ENCODE peak calls at places on chromosome 14, in eight cellular contexts. One of them, this sample, is unnamed.
A peak's percentile ranks its signal among the peaks of the same experiment; 100 is the strongest.

GRCh38 chr14:41380017-41380416 is 226.7 kb upstream of the LRFN5 start:
- DNase-seq in thoracic aorta: no peak
- DNase-seq in spleen: no peak
- DNase-seq in heart right ventricle: no peak
- DNase-seq in fibroblast of lung: no peak
- DNase-seq in MM.1S: no peak
- DNase-seq in CD4-positive, CD25-positive, alpha-beta regulatory T cell: no peak
- DNase-seq in GM23248: no peak
- DNase-seq in this sample: no peak

GRCh38 chr14:92540472-92541048 is 27.0 kb downstream of the RIN3 start:
- DNase-seq in GM23248: peak; percentile 99
- DNase-seq in thoracic aorta: peak; percentile 87
- DNase-seq in CD4-positive, CD25-positive, alpha-beta regulatory T cell: no peak
- DNase-seq in MM.1S: no peak
- DNase-seq in spleen: no peak
- DNase-seq in heart right ventricle: peak; percentile 89
- DNase-seq in fibroblast of lung: peak; percentile 100
- DNase-seq in this sample: peak; percentile 93

GRCh38 chr14:28653521-28653920 is 113.1 kb upstream of the FOXG1 start:
- DNase-seq in CD4-positive, CD25-positive, alpha-beta regulatory T cell: no peak
- DNase-seq in fibroblast of lung: peak; percentile 85
- DNase-seq in MM.1S: no peak
- DNase-seq in GM23248: peak; percentile 21
- DNase-seq in thoracic aorta: no peak
- DNase-seq in heart right ventricle: no peak
- DNase-seq in spleen: no peak
- DNase-seq in this sample: no peak

GRCh38 chr14:63470877-63471565 is 72.2 kb downstream of the PPP2R5E start:
- DNase-seq in GM23248: peak; percentile 84
- DNase-seq in spleen: no peak
- DNase-seq in thoracic aorta: no peak
- DNase-seq in MM.1S: peak; percentile 65
- DNase-seq in CD4-positive, CD25-positive, alpha-beta regulatory T cell: no peak
- DNase-seq in fibroblast of lung: peak; percentile 83
- DNase-seq in heart right ventricle: no peak
- DNase-seq in this sample: no peak

GRCh38 chr14:48398675-48399282 is 723.4 kb upstream of the MDGA2 start:
- DNase-seq in MM.1S: peak; percentile 21
- DNase-seq in CD4-positive, CD25-positive, alpha-beta regulatory T cell: no peak
- DNase-seq in heart right ventricle: no peak
- DNase-seq in spleen: no peak
- DNase-seq in GM23248: peak; percentile 45
- DNase-seq in fibroblast of lung: peak; percentile 33
- DNase-seq in thoracic aorta: no peak
- DNase-seq in this sample: no peak

GRCh38 chr14:60651051-60651935 is 2.0 kb upstream of the SIX1 start:
- DNase-seq in fibroblast of lung: no peak
- DNase-seq in GM23248: no peak
- DNase-seq in thoracic aorta: no peak
- DNase-seq in MM.1S: no peak
- DNase-seq in CD4-positive, CD25-positive, alpha-beta regulatory T cell: no peak
- DNase-seq in heart right ventricle: no peak
- DNase-seq in spleen: no peak
- DNase-seq in this sample: no peak

GRCh38 chr14:102500190-102500661 is 9.3 kb downstream of the ANKRD9 start:
- DNase-seq in GM23248: peak; percentile 90
- DNase-seq in MM.1S: no peak
- DNase-seq in spleen: no peak
- DNase-seq in CD4-positive, CD25-positive, alpha-beta regulatory T cell: no peak
- DNase-seq in fibroblast of lung: peak; percentile 62
- DNase-seq in heart right ventricle: peak; percentile 72
- DNase-seq in thoracic aorta: no peak
- DNase-seq in this sample: peak; percentile 77

GRCh38 chr14:65574611-65575010 is 162.1 kb downstream of the FUT8 start:
- DNase-seq in thoracic aorta: no peak
- DNase-seq in spleen: no peak
- DNase-seq in MM.1S: no peak
- DNase-seq in fibroblast of lung: no peak
- DNase-seq in heart right ventricle: no peak
- DNase-seq in CD4-positive, CD25-positive, alpha-beta regulatory T cell: no peak
- DNase-seq in GM23248: no peak
- DNase-seq in this sample: no peak

GRCh38 chr14:25753130-25753529 is 703.2 kb upstream of the STXBP6 start:
- DNase-seq in heart right ventricle: no peak
- DNase-seq in MM.1S: peak; percentile 6
- DNase-seq in spleen: no peak
- DNase-seq in thoracic aorta: no peak
- DNase-seq in CD4-positive, CD25-positive, alpha-beta regulatory T cell: no peak
- DNase-seq in GM23248: no peak
- DNase-seq in fibroblast of lung: no peak
- DNase-seq in this sample: no peak

GRCh38 chr14:63717704-63718103 is 10.2 kb downstream of the SGPP1 start:
- DNase-seq in GM23248: peak; percentile 61
- DNase-seq in MM.1S: peak; percentile 12
- DNase-seq in spleen: no peak
- DNase-seq in thoracic aorta: no peak
- DNase-seq in CD4-positive, CD25-positive, alpha-beta regulatory T cell: no peak
- DNase-seq in heart right ventricle: no peak
- DNase-seq in fibroblast of lung: peak; percentile 32
- DNase-seq in this sample: no peak

GRCh38 chr14:84770030-84770429 is 759.9 kb upstream of the FLRT2 start:
- DNase-seq in heart right ventricle: no peak
- DNase-seq in thoracic aorta: no peak
- DNase-seq in fibroblast of lung: no peak
- DNase-seq in spleen: no peak
- DNase-seq in GM23248: no peak
- DNase-seq in MM.1S: no peak
- DNase-seq in CD4-positive, CD25-positive, alpha-beta regulatory T cell: no peak
- DNase-seq in this sample: no peak

GRCh38 chr14:35404246-35404495 is 378 bp downstream of the NFKBIA start:
- DNase-seq in fibroblast of lung: no peak
- DNase-seq in CD4-positive, CD25-positive, alpha-beta regulatory T cell: no peak
- DNase-seq in MM.1S: no peak
- DNase-seq in GM23248: no peak
- DNase-seq in spleen: no peak
- DNase-seq in heart right ventricle: no peak
- DNase-seq in thoracic aorta: no peak
- DNase-seq in this sample: no peak

GRCh38 chr14:67453575-67454300 is 34.8 kb downstream of the TMEM229B start:
- DNase-seq in CD4-positive, CD25-positive, alpha-beta regulatory T cell: no peak
- DNase-seq in spleen: no peak
- DNase-seq in thoracic aorta: no peak
- DNase-seq in fibroblast of lung: no peak
- DNase-seq in GM23248: no peak
- DNase-seq in MM.1S: no peak
- DNase-seq in heart right ventricle: no peak
- DNase-seq in this sample: no peak

GRCh38 chr14:49306152-49306751 is 279.9 kb downstream of the RPS29 start:
- DNase-seq in GM23248: peak; percentile 35
- DNase-seq in heart right ventricle: no peak
- DNase-seq in MM.1S: peak; percentile 44
- DNase-seq in fibroblast of lung: peak; percentile 2
- DNase-seq in spleen: no peak
- DNase-seq in CD4-positive, CD25-positive, alpha-beta regulatory T cell: no peak
- DNase-seq in thoracic aorta: no peak
- DNase-seq in this sample: no peak

GRCh38 chr14:63964063-63964462 is 111.3 kb downstream of the SYNE2 start:
- DNase-seq in heart right ventricle: no peak
- DNase-seq in spleen: no peak
- DNase-seq in GM23248: no peak
- DNase-seq in CD4-positive, CD25-positive, alpha-beta regulatory T cell: no peak
- DNase-seq in MM.1S: no peak
- DNase-seq in thoracic aorta: no peak
- DNase-seq in fibroblast of lung: no peak
- DNase-seq in this sample: no peak

GRCh38 chr14:23376477-23377200 is at the start of gene CMTM5:
- DNase-seq in heart right ventricle: peak; percentile 48
- DNase-seq in thoracic aorta: no peak
- DNase-seq in spleen: no peak
- DNase-seq in fibroblast of lung: no peak
- DNase-seq in MM.1S: no peak
- DNase-seq in CD4-positive, CD25-positive, alpha-beta regulatory T cell: no peak
- DNase-seq in GM23248: no peak
- DNase-seq in this sample: no peak

GRCh38 chr14:104712881-104713734 is 10.9 kb upstream of the ADSS1 start:
- DNase-seq in spleen: no peak
- DNase-seq in MM.1S: no peak
- DNase-seq in GM23248: no peak
- DNase-seq in fibroblast of lung: no peak
- DNase-seq in heart right ventricle: no peak
- DNase-seq in thoracic aorta: no peak
- DNase-seq in CD4-positive, CD25-positive, alpha-beta regulatory T cell: no peak
- DNase-seq in this sample: no peak

GRCh38 chr14:97177016-97177415 is 379.8 kb downstream of the VRK1 start:
- DNase-seq in CD4-positive, CD25-positive, alpha-beta regulatory T cell: peak; percentile 25
- DNase-seq in thoracic aorta: no peak
- DNase-seq in spleen: no peak
- DNase-seq in GM23248: no peak
- DNase-seq in heart right ventricle: no peak
- DNase-seq in fibroblast of lung: peak; percentile 12
- DNase-seq in MM.1S: peak; percentile 36
- DNase-seq in this sample: no peak

GRCh38 chr14:77066555-77067172 is 31.4 kb upstream of the CIPC start:
- DNase-seq in spleen: no peak
- DNase-seq in fibroblast of lung: no peak
- DNase-seq in thoracic aorta: no peak
- DNase-seq in CD4-positive, CD25-positive, alpha-beta regulatory T cell: no peak
- DNase-seq in heart right ventricle: peak; percentile 27
- DNase-seq in GM23248: no peak
- DNase-seq in MM.1S: no peak
- DNase-seq in this sample: no peak

GRCh38 chr14:24852312-24853060 is 197.5 kb downstream of the STXBP6 start:
- DNase-seq in heart right ventricle: no peak
- DNase-seq in fibroblast of lung: no peak
- DNase-seq in GM23248: no peak
- DNase-seq in thoracic aorta: no peak
- DNase-seq in spleen: no peak
- DNase-seq in CD4-positive, CD25-positive, alpha-beta regulatory T cell: no peak
- DNase-seq in MM.1S: no peak
- DNase-seq in this sample: no peak

GRCh38 chr14:64879635-64880381 is at the start of gene SPTB:
- DNase-seq in heart right ventricle: peak; percentile 70
- DNase-seq in CD4-positive, CD25-positive, alpha-beta regulatory T cell: peak; percentile 45
- DNase-seq in MM.1S: peak; percentile 58
- DNase-seq in GM23248: peak; percentile 8
- DNase-seq in fibroblast of lung: no peak
- DNase-seq in thoracic aorta: no peak
- DNase-seq in spleen: peak; percentile 81
- DNase-seq in this sample: peak; percentile 87

GRCh38 chr14:51081712-51082111 is 13.2 kb downstream of the TRIM9 start:
- DNase-seq in CD4-positive, CD25-positive, alpha-beta regulatory T cell: no peak
- DNase-seq in GM23248: no peak
- DNase-seq in fibroblast of lung: no peak
- DNase-seq in thoracic aorta: no peak
- DNase-seq in spleen: no peak
- DNase-seq in heart right ventricle: no peak
- DNase-seq in MM.1S: no peak
- DNase-seq in this sample: no peak

DNA sequence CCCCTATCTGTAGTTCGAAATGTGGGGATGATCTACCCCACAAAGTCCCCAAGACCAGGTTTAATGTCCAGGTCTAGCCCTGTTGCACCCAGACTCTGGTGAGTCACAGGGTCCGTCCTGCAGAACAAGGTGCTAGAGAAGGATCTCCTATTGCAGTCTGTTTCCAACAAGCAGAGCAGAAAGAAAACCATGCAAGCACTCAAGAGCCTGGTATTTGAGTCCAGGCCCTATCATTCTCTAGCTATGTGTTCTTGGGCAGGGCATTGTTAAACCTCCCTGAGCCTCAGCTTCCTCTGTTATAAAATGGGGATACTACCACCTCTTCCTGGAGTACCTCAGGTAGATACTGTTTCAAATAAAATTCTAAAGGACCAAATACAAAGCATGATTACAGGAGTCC is 24.4 kb downstream of the MAP3K9 start:
- DNase-seq in thoracic aorta: no peak
- DNase-seq in fibroblast of lung: no peak
- DNase-seq in GM23248: no peak
- DNase-seq in spleen: no peak
- DNase-seq in heart right ventricle: no peak
- DNase-seq in CD4-positive, CD25-positive, alpha-beta regulatory T cell: no peak
- DNase-seq in MM.1S: no peak
- DNase-seq in this sample: no peak
- H3K9me3 ChIP-seq in thoracic aorta: no peaks in the 10 kb centered on the region
- H3K9me3 ChIP-seq in fibroblast of lung: no peaks in the 10 kb centered on the region
- H3K9me3 ChIP-seq in GM23248: no peaks in the 10 kb centered on the region
- H3K9me3 ChIP-seq in spleen: no peaks in the 10 kb centered on the region
- H3K9me3 ChIP-seq in heart right ventricle: no peaks in the 10 kb centered on the region
- H3K9me3 ChIP-seq in CD4-positive, CD25-positive, alpha-beta regulatory T cell: no peaks in the 10 kb centered on the region
- H3K9me3 ChIP-seq in MM.1S: no peaks in the 10 kb centered on the region
- H3K9me3 ChIP-seq in this sample: no peaks in the 10 kb centered on the region

GRCh38 chr14:38210168-38210567 is 2.5 kb downstream of the SSTR1 start:
- DNase-seq in heart right ventricle: no peak
- DNase-seq in MM.1S: no peak
- DNase-seq in thoracic aorta: no peak
- DNase-seq in spleen: no peak
- DNase-seq in GM23248: peak; percentile 94
- DNase-seq in CD4-positive, CD25-positive, alpha-beta regulatory T cell: no peak
- DNase-seq in fibroblast of lung: peak; percentile 50
- DNase-seq in this sample: no peak
- H3K9me3 ChIP-seq in heart right ventricle: no peaks in the 10 kb centered on the region
- H3K9me3 ChIP-seq in MM.1S: no peaks in the 10 kb centered on the region
- H3K9me3 ChIP-seq in thoracic aorta: peaks cover 4% of the 10 kb centered on the region
- H3K9me3 ChIP-seq in spleen: peaks cover 6% of the 10 kb centered on the region
- H3K9me3 ChIP-seq in GM23248: no peaks in the 10 kb centered on the region
- H3K9me3 ChIP-seq in CD4-positive, CD25-positive, alpha-beta regulatory T cell: no peaks in the 10 kb centered on the region
- H3K9me3 ChIP-seq in fibroblast of lung: no peaks in the 10 kb centered on the region
- H3K9me3 ChIP-seq in this sample: no peaks in the 10 kb centered on the region

GRCh38 chr14:106029959-106030358 is 503.6 kb downstream of the TMEM121 start:
- DNase-seq in GM23248: no peak
- DNase-seq in spleen: no peak
- DNase-seq in fibroblast of lung: no peak
- DNase-seq in thoracic aorta: no peak
- DNase-seq in heart right ventricle: no peak
- DNase-seq in CD4-positive, CD25-positive, alpha-beta regulatory T cell: no peak
- DNase-seq in MM.1S: no peak
- DNase-seq in this sample: no peak
- H3K9me3 ChIP-seq in GM23248: no peaks in the 10 kb centered on the region
- H3K9me3 ChIP-seq in spleen: no peaks in the 10 kb centered on the region
- H3K9me3 ChIP-seq in fibroblast of lung: no peaks in the 10 kb centered on the region
- H3K9me3 ChIP-seq in thoracic aorta: no peaks in the 10 kb centered on the region
- H3K9me3 ChIP-seq in heart right ventricle: no peaks in the 10 kb centered on the region
- H3K9me3 ChIP-seq in CD4-positive, CD25-positive, alpha-beta regulatory T cell: no peaks in the 10 kb centered on the region
- H3K9me3 ChIP-seq in MM.1S: no peaks in the 10 kb centered on the region
- H3K9me3 ChIP-seq in this sample: no peaks in the 10 kb centered on the region

GRCh38 chr14:20112321-20112720 is 1.8 kb downstream of the OR4K17 start:
- DNase-seq in fibroblast of lung: no peak
- DNase-seq in GM23248: no peak
- DNase-seq in MM.1S: no peak
- DNase-seq in CD4-positive, CD25-positive, alpha-beta regulatory T cell: no peak
- DNase-seq in spleen: no peak
- DNase-seq in heart right ventricle: no peak
- DNase-seq in thoracic aorta: no peak
- DNase-seq in this sample: no peak

DNA sequence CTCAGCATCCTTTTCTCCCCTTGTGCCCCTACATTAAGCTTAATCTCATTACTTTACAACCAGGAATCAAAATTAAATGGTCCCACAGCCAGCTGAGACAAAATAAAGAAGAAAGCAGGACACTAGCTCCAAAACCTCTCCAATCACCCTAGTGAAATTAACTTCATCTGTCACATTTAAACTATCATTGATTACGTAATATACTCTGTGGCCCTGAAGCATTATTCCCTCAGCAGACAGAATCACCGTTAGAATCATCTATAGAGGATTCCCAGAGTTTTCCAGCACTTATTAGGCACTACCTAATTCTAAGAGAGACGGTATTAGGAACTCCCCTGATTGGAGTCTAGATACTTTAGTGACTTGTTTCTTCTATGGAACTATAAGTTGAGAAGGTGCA is at the start of gene OR4K17:
- DNase-seq in MM.1S: no peak
- DNase-seq in GM23248: no peak
- DNase-seq in heart right ventricle: no peak
- DNase-seq in spleen: no peak
- DNase-seq in fibroblast of lung: no peak
- DNase-seq in thoracic aorta: no peak
- DNase-seq in CD4-positive, CD25-positive, alpha-beta regulatory T cell: no peak
- DNase-seq in this sample: no peak
- H3K9me3 ChIP-seq in MM.1S: no peaks in the 10 kb centered on the region
- H3K9me3 ChIP-seq in GM23248: no peaks in the 10 kb centered on the region
- H3K9me3 ChIP-seq in heart right ventricle: no peaks in the 10 kb centered on the region
- H3K9me3 ChIP-seq in spleen: no peaks in the 10 kb centered on the region
- H3K9me3 ChIP-seq in fibroblast of lung: no peaks in the 10 kb centered on the region
- H3K9me3 ChIP-seq in thoracic aorta: no peaks in the 10 kb centered on the region
- H3K9me3 ChIP-seq in CD4-positive, CD25-positive, alpha-beta regulatory T cell: no peaks in the 10 kb centered on the region
- H3K9me3 ChIP-seq in this sample: no peaks in the 10 kb centered on the region

This sample was measured in heart left ventricle.